ENCODE peak calls at places on chromosomes 16 and 17, in nine cellular contexts. M is A172; E is pons; C is HT1080; F is memory B cell; K is stimulated activated CD8-positive, alpha-beta memory T cell treated with anti-CD3 and anti-CD28 coated beads, Interleukin-7, amount 100 ng/mL, for 1 hour; Z is AG20443; I is GM04504; D is aorta. W is an unnamed sample.

GRCh38 chr16:53905028-53905427 is 201.1 kb downstream of the FTO start:
- DNase-seq in I (no peak), D (no peak), Z (no peak), K (no peak), C (no peak), M (no peak), E (no peak), F (no peak), W (no peak)

GRCh38 chr17:69916761-69917160 is 158.3 kb upstream of the KCNJ16 start:
- DNase-seq in I (no peak), Z (no peak), K (no peak), D (no peak), C (no peak), F (no peak), E (no peak), M (no peak), W (no peak)

GRCh38 chr17:29004081-29004692 is 1.6 kb downstream of the SEZ6 start:
- DNase-seq in M (peak), K (no peak), C (no peak), Z (no peak), E (peak), I (no peak), D (no peak), F (no peak), W (no peak)

GRCh38 chr17:34226011-34226410 is 29.1 kb upstream of the CCL2 start:
- DNase-seq in C (no peak), E (no peak), M (no peak), Z (no peak), D (no peak), F (no peak), I (no peak), K (no peak), W (no peak)

GRCh38 chr16:89210904-89211515 is 6.5 kb upstream of the ZNF778 start:
- DNase-seq in M (peak), D (no peak), F (no peak), C (no peak), K (no peak), I (peak), Z (peak), E (no peak), W (no peak)

GRCh38 chr17:81365148-81365600 is 30.1 kb upstream of the BAHCC1 start:
- DNase-seq in Z (peak), C (no peak), D (peak), I (no peak), E (no peak), K (no peak), F (no peak), M (no peak), W (no peak)

GRCh38 chr17:75820411-75821080 is 23.7 kb downstream of the UNC13D start:
- DNase-seq in I (no peak), E (no peak), F (no peak), Z (no peak), C (no peak), D (no peak), M (no peak), K (no peak), W (no peak)

GRCh38 chr16:82061861-82062525 is 26.9 kb downstream of the HSD17B2 start:
- DNase-seq in Z (peak), I (no peak), M (peak), K (no peak), D (no peak), C (peak), F (peak), E (peak), W (no peak)

GRCh38 chr17:2792541-2793169 is 3.6 kb upstream of the RAP1GAP2 start:
- DNase-seq in I (no peak), K (no peak), M (no peak), F (no peak), Z (no peak), C (no peak), D (no peak), E (no peak), W (no peak)

GRCh38 chr17:81400154-81400938 is 5.1 kb downstream of the BAHCC1 start:
- DNase-seq in E (no peak), M (no peak), Z (peak), F (no peak), D (no peak), C (no peak), K (no peak), I (no peak), W (no peak)

GRCh38 chr17:3796110-3796821 is 4.7 kb downstream of the ITGAE start:
- DNase-seq in C (no peak), Z (no peak), I (no peak), M (no peak), D (peak), F (peak), K (peak), E (no peak), W (no peak)

GRCh38 chr17:34254146-34254545 is 939 bp upstream of the CCL2 start:
- DNase-seq in Z (peak), K (no peak), I (peak), F (no peak), E (no peak), D (no peak), M (peak), C (no peak), W (no peak)

GRCh38 chr17:20938244-20938643 is 104.6 kb downstream of the USP22 start:
- DNase-seq in K (no peak), D (no peak), Z (no peak), M (no peak), I (no peak), C (no peak), F (no peak), E (no peak), W (no peak)

GRCh38 chr16:58393138-58393504 is 850 bp downstream of the GINS3 start:
- DNase-seq in D (no peak), C (no peak), K (no peak), Z (peak), I (no peak), E (no peak), F (no peak), M (peak), W (no peak)

GRCh38 chr16:6018848-6019489 is 921.4 kb upstream of the EEF2KMT start:
- DNase-seq in I (no peak), F (no peak), Z (no peak), C (no peak), K (no peak), D (no peak), E (no peak), M (no peak), W (no peak)

GRCh38 chr17:37047631-37048104 is 98.9 kb downstream of the AATF start:
- DNase-seq in C (peak), E (peak), I (peak), K (peak), F (peak), Z (peak), D (peak), M (peak), W (peak)

GRCh38 chr16:48831081-48831722 is 221.2 kb upstream of the N4BP1 start:
- DNase-seq in D (no peak), E (no peak), K (no peak), C (peak), F (no peak), M (no peak), Z (no peak), I (no peak), W (no peak)

GRCh38 chr17:63850401-63850800 is 7.9 kb upstream of the SMARCD2 start:
- DNase-seq in Z (no peak), K (no peak), C (no peak), D (no peak), E (no peak), M (no peak), I (no peak), F (no peak), W (no peak)

GRCh38 chr17:7992924-7993323 is 9.5 kb upstream of the GUCY2D start:
- DNase-seq in K (no peak), D (no peak), C (peak), M (no peak), Z (no peak), E (no peak), F (no peak), I (no peak), W (no peak)